ENCODE peak calls at places on chromosomes 7 and 10, in nine cellular contexts. F, W, G, C, I, J, L, Y and M are unnamed samples.

GRCh38 chr10:87674963-87675362 is 15.3 kb downstream of the PAPSS2 start:
- DNase-seq in F (no peak), W (no peak), G (no peak), C (no peak), I (no peak), J (no peak), L (no peak), Y (no peak), M (peak)

GRCh38 chr7:148385009-148385682 is 205.4 kb upstream of the C7orf33 start:
- DNase-seq in F (no peak), W (no peak), G (no peak), C (no peak), I (no peak), J (no peak), L (no peak), Y (no peak), M (no peak)

GRCh38 chr7:3683886-3684539 is 383.0 kb downstream of the SDK1 start:
- DNase-seq in F (no peak), W (no peak), G (no peak), C (no peak), I (no peak), J (no peak), L (no peak), Y (no peak), M (no peak)

GRCh38 chr10:31647861-31648260 is 280.8 kb downstream of the ARHGAP12 start:
- DNase-seq in F (no peak), W (no peak), G (no peak), C (no peak), I (no peak), J (no peak), L (no peak), Y (no peak), M (no peak)

GRCh38 chr7:137579913-137580640 is 236.5 kb upstream of the PTN start:
- DNase-seq in F (peak), W (no peak), G (no peak), C (no peak), I (no peak), J (no peak), L (peak), Y (no peak), M (peak)

GRCh38 chr7:2172311-2173183 is 60.2 kb downstream of the MAD1L1 start:
- DNase-seq in F (peak), W (no peak), G (no peak), C (peak), I (no peak), J (no peak), L (peak), Y (no peak), M (peak)

GRCh38 chr10:26274391-26274790 is 57.8 kb downstream of the GAD2 start:
- DNase-seq in F (no peak), W (no peak), G (no peak), C (no peak), I (no peak), J (no peak), L (no peak), Y (no peak), M (no peak)

GRCh38 chr10:90856964-90857634 is 740 bp downstream of the HTR7 start:
- DNase-seq in F (no peak), W (no peak), G (no peak), C (no peak), I (no peak), J (peak), L (no peak), Y (no peak), M (peak)

GRCh38 chr10:124164252-124164651 is 70.9 kb upstream of the CHST15 start:
- DNase-seq in F (no peak), W (no peak), G (no peak), C (no peak), I (no peak), J (no peak), L (no peak), Y (no peak), M (no peak)

GRCh38 chr7:22563115-22563514 is 63.1 kb upstream of the STEAP1B start:
- DNase-seq in F (peak), W (no peak), G (peak), C (no peak), I (peak), J (peak), L (no peak), Y (no peak), M (no peak)

GRCh38 chr7:122715183-122715582 is 12.5 kb upstream of the RNF148 start:
- DNase-seq in F (no peak), W (no peak), G (no peak), C (no peak), I (no peak), J (no peak), L (no peak), Y (no peak), M (no peak)

GRCh38 chr10:102468683-102469082 is 17.3 kb upstream of the C10orf95 start:
- DNase-seq in F (no peak), W (no peak), G (no peak), C (no peak), I (no peak), J (no peak), L (peak), Y (no peak), M (peak)

GRCh38 chr10:43263551-43264323 is 3.1 kb downstream of the RASGEF1A start:
- DNase-seq in F (no peak), W (no peak), G (no peak), C (no peak), I (no peak), J (no peak), L (no peak), Y (no peak), M (no peak)

GRCh38 chr7:151844080-151844827 is 32.7 kb downstream of the PRKAG2 start:
- DNase-seq in F (peak), W (no peak), G (no peak), C (no peak), I (no peak), J (no peak), L (peak), Y (no peak), M (peak)

GRCh38 chr10:78968300-78968943 is 100.3 kb upstream of the ZMIZ1 start:
- DNase-seq in F (no peak), W (no peak), G (no peak), C (no peak), I (no peak), J (peak), L (no peak), Y (no peak), M (no peak)

GRCh38 chr10:3248526-3249255 is 76.1 kb upstream of the PITRM1 start:
- DNase-seq in F (peak), W (no peak), G (no peak), C (peak), I (no peak), J (no peak), L (peak), Y (no peak), M (peak)

GRCh38 chr10:23630880-23631279 is 192.0 kb downstream of the OTUD1 start:
- DNase-seq in F (no peak), W (no peak), G (no peak), C (no peak), I (no peak), J (no peak), L (no peak), Y (no peak), M (no peak)

GRCh38 chr10:33336606-33337334 is 2.3 kb upstream of the NRP1 start:
- DNase-seq in F (peak), W (no peak), G (no peak), C (no peak), I (no peak), J (peak), L (no peak), Y (no peak), M (peak)

GRCh38 chr10:86364551-86365345 is 1.8 kb downstream of the GRID1 start:
- DNase-seq in F (no peak), W (no peak), G (no peak), C (no peak), I (no peak), J (no peak), L (no peak), Y (no peak), M (no peak)

GRCh38 chr10:106672517-106673175 is 491.9 kb downstream of the SORCS1 start:
- DNase-seq in F (no peak), W (no peak), G (no peak), C (no peak), I (no peak), J (no peak), L (no peak), Y (no peak), M (no peak)

GRCh38 chr10:102407641-102407943 is 11.0 kb downstream of the PSD start:
- DNase-seq in F (no peak), W (no peak), G (no peak), C (no peak), I (no peak), J (no peak), L (no peak), Y (no peak), M (no peak)

GRCh38 chr7:388461-388960 is 98.5 kb downstream of the FOXL3 start:
- DNase-seq in F (no peak), W (no peak), G (no peak), C (no peak), I (no peak), J (peak), L (no peak), Y (no peak), M (no peak)

GRCh38 chr7:24877790-24878311 is 102.1 kb downstream of the OSBPL3 start:
- DNase-seq in F (no peak), W (no peak), G (peak), C (no peak), I (peak), J (no peak), L (no peak), Y (no peak), M (no peak)

GRCh38 chr10:122276611-122277205 is 5.6 kb downstream of the BTBD16 start:
- DNase-seq in F (peak), W (no peak), G (no peak), C (no peak), I (no peak), J (no peak), L (no peak), Y (no peak), M (peak)

GRCh38 chr10:68474021-68474420 is 2.2 kb upstream of the DNA2 start:
- DNase-seq in F (no peak), W (no peak), G (no peak), C (no peak), I (no peak), J (no peak), L (no peak), Y (no peak), M (no peak)

GRCh38 chr10:130193493-130194193 is 57.5 kb downstream of the GLRX3 start:
- DNase-seq in F (no peak), W (no peak), G (no peak), C (no peak), I (no peak), J (no peak), L (no peak), Y (no peak), M (no peak)

GRCh38 chr7:28685291-28685659 is 272.9 kb downstream of the TRIL start:
- DNase-seq in F (no peak), W (no peak), G (no peak), C (no peak), I (no peak), J (peak), L (no peak), Y (no peak), M (no peak)

GRCh38 chr7:22413211-22413610 is 56.3 kb upstream of the RAPGEF5 start:
- DNase-seq in F (no peak), W (no peak), G (no peak), C (no peak), I (no peak), J (no peak), L (no peak), Y (no peak), M (no peak)

GRCh38 chr7:30450983-30451497 is 27.5 kb downstream of the NOD1 start:
- DNase-seq in F (no peak), W (no peak), G (no peak), C (no peak), I (no peak), J (no peak), L (no peak), Y (no peak), M (no peak)

GRCh38 chr7:88395720-88396119 is 89.0 kb upstream of the STEAP4 start:
- DNase-seq in F (no peak), W (no peak), G (no peak), C (no peak), I (no peak), J (no peak), L (no peak), Y (no peak), M (no peak)

GRCh38 chr7:1224093-1224702 is 8.5 kb upstream of the UNCX start:
- DNase-seq in F (no peak), W (no peak), G (no peak), C (no peak), I (no peak), J (no peak), L (no peak), Y (no peak), M (no peak)

GRCh38 chr10:127833804-127834203 is 58.9 kb downstream of the CLRN3 start:
- DNase-seq in F (no peak), W (no peak), G (no peak), C (no peak), I (no peak), J (no peak), L (no peak), Y (no peak), M (no peak)

GRCh38 chr7:74283858-74284447 is 5.3 kb upstream of the CLIP2 start:
- DNase-seq in F (no peak), W (no peak), G (no peak), C (no peak), I (no peak), J (peak), L (no peak), Y (no peak), M (no peak)